ENCODE peak calls at places on chromosome 14, in four cellular contexts. I is K562, O is GM12878, Z is WTC11. J is an unnamed sample.

GRCh38 chr14:94775875-94776217 is 5.9 kb upstream of the GSC start:
- DNase-seq in Z (no peak), I (no peak), O (no peak), J (no peak)

GRCh38 chr14:34700622-34701130 is 13.7 kb downstream of the CFL2 start:
- DNase-seq in Z (no peak), O (no peak), I (no peak), J (no peak)

GRCh38 chr14:33510991-33511390 is 439.9 kb downstream of the EGLN3 start:
- DNase-seq in Z (no peak), O (no peak), I (no peak), J (no peak)

GRCh38 chr14:26293909-26294308 is 303.9 kb downstream of the NOVA1 start:
- DNase-seq in I (no peak), O (no peak), Z (no peak), J (no peak)

GRCh38 chr14:97290977-97291376 is 493.8 kb downstream of the VRK1 start:
- DNase-seq in Z (no peak), I (no peak), O (no peak), J (no peak)

GRCh38 chr14:103073367-103073875 is 10.6 kb upstream of the LBHD2 start:
- DNase-seq in O (no peak), Z (no peak), I (no peak), J (no peak)

GRCh38 chr14:49598182-49598478 is 610 bp upstream of the LRR1 start:
- DNase-seq in O (no peak), I (no peak), Z (no peak), J (no peak)

GRCh38 chr14:61498303-61498702 is 176.9 kb downstream of the PRKCH start:
- DNase-seq in O (no peak), I (no peak), Z (no peak), J (no peak)

GRCh38 chr14:92579244-92579643 is 65.7 kb downstream of the RIN3 start:
- DNase-seq in Z (no peak), I (no peak), O (no peak), J (no peak)

GRCh38 chr14:76133103-76133502 is 18.6 kb upstream of the GPATCH2L start:
- DNase-seq in Z (peak), I (peak), O (no peak), J (peak)

GRCh38 chr14:23061995-23062394 is 4.7 kb upstream of the CDH24 start:
- DNase-seq in Z (no peak), O (no peak), I (no peak), J (peak)

GRCh38 chr14:55354500-55354899 is 57.1 kb downstream of the ATG14 start:
- DNase-seq in I (peak), Z (peak), O (no peak), J (peak)

GRCh38 chr14:60684203-60684602 is 34.9 kb upstream of the SIX1 start:
- DNase-seq in Z (no peak), I (no peak), O (no peak), J (peak)

GRCh38 chr14:36467332-36467731 is 52.7 kb downstream of the NKX2-1 start:
- DNase-seq in O (no peak), Z (no peak), I (no peak), J (no peak)

GRCh38 chr14:94011795-94012194 is 14.3 kb upstream of the OTUB2 start:
- DNase-seq in I (no peak), O (no peak), Z (no peak), J (no peak)

GRCh38 chr14:97410667-97411286 is 613.6 kb downstream of the VRK1 start:
- DNase-seq in Z (no peak), O (no peak), I (no peak), J (no peak)

GRCh38 chr14:34778744-34779143 is 64.4 kb upstream of the CFL2 start:
- DNase-seq in Z (no peak), O (no peak), I (no peak), J (no peak)

GRCh38 chr14:28652782-28653181 is 113.8 kb upstream of the FOXG1 start:
- DNase-seq in O (no peak), Z (no peak), I (no peak), J (no peak)

GRCh38 chr14:61889914-61890351 is 127.7 kb downstream of the SNAPC1 start:
- DNase-seq in I (no peak), O (peak), Z (no peak), J (no peak)

GRCh38 chr14:94332063-94332583 is 9.0 kb upstream of the SERPINA6 start:
- DNase-seq in O (no peak), Z (no peak), I (no peak), J (no peak)

GRCh38 chr14:103480595-103480994 is 42.0 kb downstream of the CKB start:
- DNase-seq in Z (no peak), I (no peak), O (peak), J (no peak)

GRCh38 chr14:62213516-62213915 is 451.3 kb downstream of the SNAPC1 start:
- DNase-seq in O (no peak), I (no peak), Z (no peak), J (no peak)

GRCh38 chr14:102882233-102882906 is 40.1 kb upstream of the AMN start:
- DNase-seq in Z (no peak), O (no peak), I (no peak), J (no peak)

GRCh38 chr14:28773176-28773575 is 6.6 kb downstream of the FOXG1 start:
- DNase-seq in O (no peak), Z (no peak), I (no peak), J (no peak)

GRCh38 chr14:32507029-32507984 is 178.2 kb downstream of the AKAP6 start:
- DNase-seq in O (no peak), I (no peak), Z (no peak), J (no peak)

GRCh38 chr14:72892879-72893635 is 844 bp downstream of the DPF3 start:
- DNase-seq in I (peak), O (no peak), Z (peak), J (no peak)

GRCh38 chr14:22774011-22774706 is 7.7 kb downstream of the OXA1L start:
- DNase-seq in O (no peak), I (no peak), Z (no peak), J (no peak)

GRCh38 chr14:80681651-80682050 is 259.9 kb downstream of the CEP128 start:
- DNase-seq in Z (no peak), I (no peak), O (no peak), J (no peak)

GRCh38 chr14:55297611-55298323 is 26.5 kb downstream of the FBXO34 start:
- DNase-seq in O (no peak), Z (no peak), I (no peak), J (peak)

GRCh38 chr14:65835501-65835900 is 423.0 kb downstream of the FUT8 start:
- DNase-seq in I (no peak), O (no peak), Z (no peak), J (no peak)

GRCh38 chr14:104217486-104218360 is 79.3 kb downstream of the KIF26A start:
- DNase-seq in I (no peak), Z (no peak), O (no peak), J (no peak)

GRCh38 chr14:69363055-69363454 is 35.0 kb downstream of the ERH start:
- DNase-seq in I (no peak), Z (peak), O (no peak), J (peak)
- TF ChIP-seq NR2C2 in I (no peak), Z (no peak), O (no peak), J (no peak)

GRCh38 chr14:44444454-44444853 is 62.6 kb downstream of the FSCB start:
- DNase-seq in Z (no peak), I (no peak), O (no peak), J (no peak)
- TF ChIP-seq NR2C2 in Z (no peak), I (no peak), O (no peak), J (no peak)

GRCh38 chr14:21408152-21408551 is 24.3 kb upstream of the SUPT16H start:
- DNase-seq in I (no peak), O (no peak), Z (no peak), J (no peak)
- TF ChIP-seq NR2C2 in I (no peak), O (no peak), Z (no peak), J (no peak)

GRCh38 chr14:24803933-24804494 is 170.0 kb upstream of the GZMB start:
- DNase-seq in O (no peak), Z (no peak), I (no peak), J (no peak)
- TF ChIP-seq NR2C2 in O (no peak), Z (no peak), I (no peak), J (no peak)

GRCh38 chr14:50831704-50832130 is 755 bp upstream of the NIN start:
- DNase-seq in Z (no peak), O (no peak), I (peak), J (no peak)

GRCh38 chr14:50828738-50829471 is 2.1 kb downstream of the NIN start:
- DNase-seq in I (no peak), Z (no peak), O (no peak), J (no peak)

GRCh38 chr14:50829472-50830043 is 1.4 kb downstream of the NIN start:
- DNase-seq in O (no peak), Z (peak), I (no peak), J (no peak)

GRCh38 chr14:50830932-50831703 is at the start of gene NIN:
- DNase-seq in O (no peak), I (peak), Z (peak), J (peak)

DNA sequence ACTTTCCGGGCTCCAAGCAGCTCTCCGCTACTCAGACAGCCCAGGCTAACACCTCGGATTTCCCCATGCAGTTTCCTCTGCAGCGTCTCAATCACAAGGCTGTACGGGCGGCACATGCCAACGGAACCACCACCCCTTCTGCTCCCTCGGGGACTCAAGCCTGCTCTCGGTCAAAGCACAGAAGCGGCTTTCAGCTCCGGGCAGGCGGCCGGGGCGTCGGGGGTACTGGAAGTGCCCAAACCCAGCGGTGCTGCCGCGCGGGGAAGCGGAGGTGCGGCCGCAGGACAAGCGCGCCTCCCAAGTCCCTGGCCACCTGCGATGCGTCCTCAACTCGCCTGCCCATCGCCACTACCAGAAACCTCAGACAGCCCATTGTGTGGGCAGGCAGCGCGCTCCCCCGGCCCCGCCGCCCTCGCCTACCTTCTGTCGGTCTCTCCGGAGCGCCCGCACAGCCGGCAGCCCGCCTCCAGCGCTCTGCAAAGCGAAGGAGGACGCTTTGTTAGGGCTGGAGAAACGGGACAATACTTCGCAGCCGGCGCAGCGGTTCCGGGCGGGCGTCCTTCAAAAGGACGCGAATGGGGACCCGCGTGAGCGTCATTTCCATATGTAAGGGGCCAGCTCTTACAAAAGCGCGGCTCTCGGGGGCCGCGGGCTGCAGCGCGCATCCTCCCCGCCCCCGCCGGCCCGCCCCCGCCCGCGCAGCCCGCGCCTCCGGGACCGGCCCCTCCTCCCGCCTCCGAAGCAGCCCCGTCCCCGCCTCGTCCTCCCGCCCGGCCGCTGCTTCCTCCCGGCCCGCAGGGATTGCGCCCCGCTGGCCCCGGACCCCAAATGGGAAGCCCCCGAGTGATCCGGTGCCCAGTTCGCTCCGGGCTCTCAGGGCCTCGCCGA is 674 bp downstream of the NIN start:
- DNase-seq in Z (peak), I (peak), O (peak), J (peak)
- TF ChIP-seq NR2C2 in Z (no peak), I (no peak), O (no peak), J (no peak)

DNA sequence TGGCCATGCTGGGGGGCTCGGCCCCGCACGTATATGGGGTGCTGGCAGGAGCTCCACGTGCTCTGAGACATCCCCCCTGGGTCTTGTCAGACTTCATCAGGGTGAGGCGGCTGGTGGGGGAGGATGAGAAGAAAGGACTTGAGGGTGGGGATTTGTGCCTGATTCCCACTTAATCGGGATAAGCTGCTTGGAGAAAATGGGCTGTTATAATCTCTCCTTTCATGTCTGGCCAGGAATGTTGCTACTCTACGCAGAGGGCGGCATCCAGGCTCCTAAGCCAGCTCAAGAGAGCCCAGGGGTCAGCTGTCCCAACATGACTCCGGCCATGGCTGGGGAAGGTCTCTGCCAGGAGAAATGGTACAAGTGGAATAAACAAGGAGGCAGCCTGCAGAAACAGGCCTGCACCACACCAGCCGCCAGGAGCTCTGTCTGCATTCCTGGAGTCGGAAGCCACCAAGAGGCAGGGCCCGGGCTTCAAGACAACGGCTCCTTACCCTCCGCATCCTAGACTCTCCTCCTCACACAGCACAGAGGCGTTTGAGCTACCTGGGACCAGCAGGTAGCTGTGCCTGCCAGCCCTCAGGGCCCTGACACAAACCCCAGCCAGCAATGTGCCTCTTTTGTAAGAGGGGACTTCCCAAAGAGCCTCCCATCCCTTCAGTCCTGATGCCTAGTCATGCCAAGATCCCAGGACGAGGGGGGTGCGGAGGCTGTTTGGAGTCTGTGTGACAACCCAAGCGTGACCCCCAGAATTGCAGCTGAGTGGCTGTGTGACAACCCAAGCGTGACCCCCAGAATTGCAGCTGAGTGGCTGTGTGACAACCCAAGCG is 195.8 kb upstream of the DIO3 start:
- DNase-seq in O (no peak), I (no peak), Z (no peak), J (no peak)
- TF ChIP-seq NR2C2 in O (no peak), I (no peak), Z (no peak), J (no peak)

DNA sequence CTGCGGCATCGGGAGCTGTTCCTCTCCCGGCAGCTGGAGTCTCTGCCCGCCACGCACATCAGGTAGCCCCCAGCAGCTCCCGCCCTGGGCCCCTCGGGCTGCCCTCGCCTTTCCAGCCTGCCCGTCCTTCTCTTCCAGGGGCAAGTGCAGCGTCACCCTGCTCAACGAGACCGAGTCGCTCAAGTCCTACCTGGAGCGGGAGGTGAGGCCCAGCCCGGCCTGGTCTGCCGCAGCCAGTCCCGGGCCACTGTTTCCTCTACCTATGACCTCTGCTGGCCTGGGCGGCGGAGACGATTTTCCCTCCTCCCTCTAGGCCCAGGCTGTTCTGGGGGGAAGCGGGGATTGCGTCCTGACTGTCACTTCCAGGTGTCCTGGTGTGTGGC is 24.5 kb upstream of the CRIP2 start:
- DNase-seq in I (no peak), Z (no peak), O (no peak), J (no peak)
- TF ChIP-seq NR2C2 in I (no peak), Z (no peak), O (no peak), J (no peak)

GRCh38 chr14:20412422-20412821 is 879 bp downstream of the TEP1 start:
- DNase-seq in I (no peak), O (peak), Z (no peak), J (no peak)

GRCh38 chr14:20417250-20418186 is 4.2 kb upstream of the TEP1 start:
- DNase-seq in I (no peak), O (no peak), Z (no peak), J (peak)

GRCh38 chr14:20412876-20413784 is at the start of gene TEP1:
- DNase-seq in Z (peak), I (peak), O (no peak), J (peak)

GRCh38 chr14:20415723-20416622 is 2.7 kb upstream of the TEP1 start:
- DNase-seq in Z (no peak), O (peak), I (peak), J (peak)

DNA sequence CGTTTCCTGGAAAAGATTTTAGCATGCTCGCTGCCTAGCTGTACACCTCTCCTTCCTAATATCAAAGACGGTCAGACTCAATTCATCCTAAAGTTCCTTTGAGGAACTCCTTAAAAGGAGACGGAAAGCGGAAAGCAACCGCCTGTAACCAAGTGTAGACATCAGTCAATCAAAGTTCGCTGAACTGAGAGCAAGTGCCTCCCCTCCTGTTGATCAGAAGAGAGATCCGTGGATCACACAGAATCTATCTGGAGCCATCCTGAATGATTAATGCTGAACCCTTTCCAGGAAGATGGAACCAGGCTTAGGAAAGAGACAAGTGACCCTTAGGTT is 450 bp upstream of the TEP1 start:
- DNase-seq in I (no peak), Z (no peak), O (no peak), J (no peak)
- TF ChIP-seq NR2C2 in I (no peak), Z (no peak), O (no peak), J (no peak)

GRCh38 chr14:89563503-89563902 is 146.5 kb upstream of the FOXN3 start:
- DNase-seq in O (no peak), Z (no peak), I (no peak), J (no peak)

GRCh38 chr14:89564291-89564957 is 147.4 kb upstream of the FOXN3 start:
- DNase-seq in I (no peak), O (no peak), Z (no peak), J (no peak)

GRCh38 chr14:89564999-89565398 is 148.0 kb upstream of the FOXN3 start:
- DNase-seq in Z (no peak), O (no peak), I (no peak), J (no peak)

GRCh38 chr14:89566180-89566579 is 149.1 kb upstream of the FOXN3 start:
- DNase-seq in I (no peak), O (no peak), Z (no peak), J (no peak)

DNA sequence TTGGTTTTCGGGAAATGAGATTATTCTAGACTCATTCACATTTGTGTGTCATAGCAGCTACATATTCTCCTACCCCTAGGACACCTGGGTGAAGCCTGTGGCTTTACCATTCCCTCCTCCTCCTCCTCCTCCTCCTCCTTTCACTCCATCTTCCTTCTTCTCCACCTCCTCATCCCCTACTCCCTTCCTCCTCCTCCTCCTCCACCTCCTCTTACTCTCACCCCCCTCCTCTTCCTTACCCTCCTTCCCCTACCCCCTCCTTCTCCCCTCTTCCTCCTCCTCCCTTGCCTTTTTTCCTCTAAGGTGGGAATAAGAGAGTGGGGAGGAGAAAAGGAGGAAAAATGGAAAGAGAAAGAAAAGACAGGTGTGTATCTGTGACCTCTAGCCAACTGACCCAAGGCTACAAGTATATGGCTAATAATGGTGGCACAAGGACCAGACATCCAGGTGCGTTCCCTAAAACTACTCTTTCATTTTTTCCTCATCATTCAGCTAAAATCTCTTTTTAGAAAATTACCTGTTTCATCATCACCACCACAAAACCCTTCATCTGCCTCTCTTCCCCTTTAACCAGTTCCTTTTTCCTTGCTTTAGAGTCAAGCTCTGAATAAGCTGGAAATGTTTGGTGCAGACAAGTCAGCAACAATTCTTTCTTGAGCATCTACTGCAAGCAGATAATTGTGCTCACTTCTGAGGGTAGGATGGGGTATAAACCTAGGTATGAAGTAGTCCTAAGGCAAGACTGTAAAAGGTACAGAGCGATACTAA is 149.8 kb upstream of the FOXN3 start:
- DNase-seq in Z (no peak), I (no peak), O (no peak), J (no peak)
- TF ChIP-seq NR2C2 in Z (no peak), I (no peak), O (no peak), J (no peak)